ENCODE peak calls at places on chromosomes 12 and 14, in six cellular contexts. One of them, this sample, is unnamed.

GRCh38 chr14:24954697-24955037 is 95.3 kb downstream of the STXBP6 start:
- DNase-seq in PC-3: no peak
- DNase-seq in endodermal cell: no peak
- DNase-seq in ovary: no peak
- DNase-seq in B cell: no peak
- DNase-seq in fibroblast of the aortic adventitia: no peak
- DNase-seq in this sample: no peak

GRCh38 chr12:124744659-124745467 is 118.8 kb downstream of the SCARB1 start:
- DNase-seq in ovary: no peak
- DNase-seq in endodermal cell: peak; percentile 90
- DNase-seq in PC-3: peak; percentile 50
- DNase-seq in fibroblast of the aortic adventitia: no peak
- DNase-seq in B cell: no peak
- DNase-seq in this sample: peak; percentile 61

GRCh38 chr12:113727651-113728061 is 238.5 kb downstream of the RBM19 start:
- DNase-seq in B cell: no peak
- DNase-seq in ovary: no peak
- DNase-seq in fibroblast of the aortic adventitia: peak; percentile 78
- DNase-seq in endodermal cell: peak; percentile 74
- DNase-seq in PC-3: peak; percentile 99
- DNase-seq in this sample: no peak

GRCh38 chr12:52878507-52879393 is 26.1 kb downstream of the KRT8 start:
- DNase-seq in fibroblast of the aortic adventitia: no peak
- DNase-seq in PC-3: no peak
- DNase-seq in ovary: no peak
- DNase-seq in endodermal cell: no peak
- DNase-seq in B cell: no peak
- DNase-seq in this sample: no peak

GRCh38 chr12:12779529-12779928 is 5.9 kb upstream of the APOLD1 start:
- DNase-seq in ovary: no peak
- DNase-seq in PC-3: peak; percentile 90
- DNase-seq in endodermal cell: no peak
- DNase-seq in fibroblast of the aortic adventitia: peak; percentile 90
- DNase-seq in B cell: no peak
- DNase-seq in this sample: no peak

GRCh38 chr12:26678697-26679660 is 154.0 kb downstream of the ITPR2 start:
- DNase-seq in B cell: no peak
- DNase-seq in PC-3: peak; percentile 49
- DNase-seq in fibroblast of the aortic adventitia: peak; percentile 69
- DNase-seq in endodermal cell: no peak
- DNase-seq in ovary: no peak
- DNase-seq in this sample: no peak

GRCh38 chr12:5736016-5736415 is 209.0 kb downstream of the ANO2 start:
- DNase-seq in ovary: no peak
- DNase-seq in fibroblast of the aortic adventitia: no peak
- DNase-seq in endodermal cell: no peak
- DNase-seq in B cell: no peak
- DNase-seq in PC-3: no peak
- DNase-seq in this sample: no peak

GRCh38 chr12:6507102-6507998 is 13.4 kb downstream of the NCAPD2 start:
- DNase-seq in endodermal cell: peak; percentile 77
- DNase-seq in PC-3: no peak
- DNase-seq in fibroblast of the aortic adventitia: peak; percentile 47
- DNase-seq in ovary: no peak
- DNase-seq in B cell: no peak
- DNase-seq in this sample: no peak

GRCh38 chr12:15757553-15758255 is 31.5 kb downstream of the EPS8 start:
- DNase-seq in ovary: no peak
- DNase-seq in PC-3: peak; percentile 85
- DNase-seq in fibroblast of the aortic adventitia: peak; percentile 80
- DNase-seq in B cell: no peak
- DNase-seq in endodermal cell: peak; percentile 73
- DNase-seq in this sample: no peak

GRCh38 chr14:96121660-96122395 is 82.7 kb downstream of the C14orf132 start:
- DNase-seq in B cell: no peak
- DNase-seq in endodermal cell: no peak
- DNase-seq in fibroblast of the aortic adventitia: no peak
- DNase-seq in PC-3: no peak
- DNase-seq in ovary: no peak
- DNase-seq in this sample: no peak

GRCh38 chr14:68139466-68140110 is 320.0 kb downstream of the RAD51B start:
- DNase-seq in B cell: no peak
- DNase-seq in fibroblast of the aortic adventitia: no peak
- DNase-seq in ovary: no peak
- DNase-seq in PC-3: peak; percentile 51
- DNase-seq in endodermal cell: no peak
- DNase-seq in this sample: no peak

GRCh38 chr12:116879509-116880212 is 1.6 kb downstream of the HRK start:
- DNase-seq in endodermal cell: peak; percentile 76
- DNase-seq in ovary: no peak
- DNase-seq in B cell: no peak
- DNase-seq in PC-3: no peak
- DNase-seq in fibroblast of the aortic adventitia: no peak
- DNase-seq in this sample: no peak

GRCh38 chr14:90970167-90970600 is 90.3 kb downstream of the RPS6KA5 start:
- DNase-seq in PC-3: peak; percentile 12
- DNase-seq in B cell: no peak
- DNase-seq in endodermal cell: no peak
- DNase-seq in ovary: no peak
- DNase-seq in fibroblast of the aortic adventitia: peak; percentile 79
- DNase-seq in this sample: no peak

GRCh38 chr14:78746086-78746595 is 576.0 kb downstream of the NRXN3 start:
- DNase-seq in endodermal cell: no peak
- DNase-seq in PC-3: no peak
- DNase-seq in ovary: no peak
- DNase-seq in fibroblast of the aortic adventitia: no peak
- DNase-seq in B cell: no peak
- DNase-seq in this sample: no peak

GRCh38 chr14:21308479-21309237 is 28.8 kb downstream of the RPGRIP1 start:
- DNase-seq in ovary: no peak
- DNase-seq in B cell: peak; percentile 87
- DNase-seq in fibroblast of the aortic adventitia: peak; percentile 28
- DNase-seq in endodermal cell: peak; percentile 97
- DNase-seq in PC-3: peak; percentile 81
- DNase-seq in this sample: peak; percentile 66

GRCh38 chr14:61505815-61506809 is 184.7 kb downstream of the PRKCH start:
- DNase-seq in PC-3: no peak
- DNase-seq in fibroblast of the aortic adventitia: peak; percentile 67
- DNase-seq in B cell: no peak
- DNase-seq in ovary: no peak
- DNase-seq in endodermal cell: no peak
- DNase-seq in this sample: no peak

GRCh38 chr12:43338848-43339526 is 213.0 kb downstream of the ADAMTS20 start:
- DNase-seq in endodermal cell: peak; percentile 82
- DNase-seq in B cell: no peak
- DNase-seq in fibroblast of the aortic adventitia: peak; percentile 78
- DNase-seq in ovary: no peak
- DNase-seq in PC-3: peak; percentile 70
- DNase-seq in this sample: peak; percentile 13

DNA sequence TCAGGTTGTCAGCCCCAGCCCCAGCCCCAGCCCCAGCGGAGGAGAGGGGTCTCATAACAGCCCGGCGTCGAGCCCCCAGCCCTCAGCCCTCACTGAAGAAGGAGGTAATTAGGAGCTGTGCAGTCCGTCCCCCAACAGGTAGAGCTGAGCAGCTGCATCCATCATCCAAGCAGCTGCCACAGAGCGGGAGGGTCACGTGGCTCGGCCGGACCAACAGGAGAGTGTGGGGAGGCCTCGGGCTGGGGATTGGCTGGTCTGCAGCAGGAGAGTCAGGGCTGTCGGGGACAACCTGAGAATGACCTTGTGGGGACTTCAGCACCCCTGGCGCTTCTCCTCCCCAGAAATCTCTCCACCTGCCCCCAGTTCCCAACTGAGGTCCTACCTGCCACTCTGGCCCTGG is 29.6 kb downstream of the SMUG1 start:
- DNase-seq in PC-3: no peak
- DNase-seq in B cell: no peak
- DNase-seq in fibroblast of the aortic adventitia: no peak
- DNase-seq in endodermal cell: peak; percentile 98
- DNase-seq in ovary: no peak
- DNase-seq in this sample: peak; percentile 75
- TF ChIP-seq CTCF in PC-3: no peak
- TF ChIP-seq CTCF in B cell: no peak
- TF ChIP-seq CTCF in fibroblast of the aortic adventitia: no peak
- TF ChIP-seq CTCF in endodermal cell: peak; percentile 59
- TF ChIP-seq CTCF in ovary: no peak
- TF ChIP-seq CTCF in this sample: no peak

DNA sequence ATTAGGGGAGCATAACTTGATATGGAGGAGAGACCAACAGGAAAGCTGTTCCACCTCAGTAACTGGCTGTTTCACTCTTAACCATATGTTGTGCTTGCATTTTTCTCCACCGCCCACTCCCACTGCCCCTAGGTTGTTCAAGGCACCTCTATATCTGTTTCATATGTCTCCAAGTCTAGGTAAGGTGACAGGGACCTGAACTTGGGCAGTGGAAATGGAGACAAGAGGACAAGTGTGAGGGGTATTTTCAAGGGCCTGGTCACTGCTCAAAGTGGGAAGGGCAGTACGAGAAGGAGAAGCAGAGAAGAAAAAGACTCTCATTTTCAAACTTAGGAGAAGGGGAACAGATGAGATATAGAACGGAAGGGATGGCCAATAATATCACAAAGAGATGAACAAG is 3.1 kb downstream of the SLC38A1 start:
- DNase-seq in ovary: no peak
- DNase-seq in B cell: no peak
- DNase-seq in PC-3: no peak
- DNase-seq in fibroblast of the aortic adventitia: no peak
- DNase-seq in endodermal cell: no peak
- DNase-seq in this sample: peak; percentile 31
- TF ChIP-seq CTCF in ovary: no peak
- TF ChIP-seq CTCF in B cell: no peak
- TF ChIP-seq CTCF in PC-3: no peak
- TF ChIP-seq CTCF in fibroblast of the aortic adventitia: no peak
- TF ChIP-seq CTCF in endodermal cell: no peak
- TF ChIP-seq CTCF in this sample: no peak

DNA sequence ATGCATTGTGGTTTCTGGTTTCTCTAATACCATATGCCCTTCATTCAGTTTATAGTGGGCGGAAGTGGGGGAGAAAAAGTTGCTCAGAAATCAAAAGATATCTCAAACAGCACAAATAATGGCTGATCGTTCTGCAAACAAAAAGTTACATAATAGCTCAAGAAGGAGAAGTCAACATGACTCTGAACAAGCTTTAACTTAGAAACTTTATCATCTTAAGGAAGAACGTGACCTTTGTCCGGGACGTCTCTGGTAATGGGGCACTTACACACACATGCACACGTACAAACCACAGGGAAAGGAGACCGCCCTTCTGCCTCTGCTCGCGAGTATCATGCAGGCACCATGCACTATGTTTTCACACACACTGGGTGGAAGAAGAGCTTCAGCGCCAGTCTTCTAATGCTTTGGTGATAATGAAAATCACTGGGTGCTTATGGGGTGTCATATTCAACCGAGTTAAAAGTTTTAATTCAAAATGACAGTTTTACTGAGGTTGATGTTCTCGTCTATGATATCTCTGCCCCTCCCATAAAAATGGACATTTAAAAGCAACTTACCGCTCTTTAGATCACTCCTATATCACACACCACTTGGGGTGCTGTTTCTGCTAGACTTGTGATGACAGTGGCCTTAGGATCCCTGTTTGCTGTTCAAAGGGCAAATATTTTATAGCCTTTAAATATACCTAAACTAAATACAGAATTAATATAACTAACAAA is 4.7 kb downstream of the FOS start:
- DNase-seq in endodermal cell: no peak
- DNase-seq in fibroblast of the aortic adventitia: peak; percentile 74
- DNase-seq in B cell: no peak
- DNase-seq in ovary: no peak
- DNase-seq in PC-3: no peak
- DNase-seq in this sample: no peak
- TF ChIP-seq CTCF in endodermal cell: peak; percentile 38
- TF ChIP-seq CTCF in fibroblast of the aortic adventitia: peak; percentile 20
- TF ChIP-seq CTCF in B cell: no peak
- TF ChIP-seq CTCF in ovary: no peak
- TF ChIP-seq CTCF in PC-3: peak; percentile 45
- TF ChIP-seq CTCF in this sample: no peak

DNA sequence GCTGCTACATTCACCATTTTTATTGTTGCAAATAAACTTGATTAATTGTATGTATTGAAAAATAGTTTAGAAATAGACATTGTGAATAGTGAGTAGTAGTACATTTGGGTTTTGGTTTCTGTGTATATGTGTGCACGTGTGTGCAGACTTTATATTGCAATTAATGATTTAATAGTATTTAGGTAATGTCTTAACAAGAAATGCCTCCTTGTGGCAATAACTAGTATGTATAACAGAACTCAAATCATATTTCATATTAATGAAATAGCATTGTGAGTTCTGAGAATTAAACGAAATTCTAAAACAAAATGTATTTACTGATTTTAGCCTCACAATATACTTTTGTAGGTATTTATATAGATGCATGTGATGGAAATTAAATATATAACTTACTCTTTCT is 100.1 kb downstream of the SCAF11 start:
- DNase-seq in ovary: no peak
- DNase-seq in PC-3: no peak
- DNase-seq in B cell: no peak
- DNase-seq in endodermal cell: no peak
- DNase-seq in fibroblast of the aortic adventitia: no peak
- DNase-seq in this sample: no peak
- TF ChIP-seq CTCF in ovary: no peak
- TF ChIP-seq CTCF in PC-3: peak; percentile 43
- TF ChIP-seq CTCF in B cell: no peak
- TF ChIP-seq CTCF in endodermal cell: no peak
- TF ChIP-seq CTCF in fibroblast of the aortic adventitia: no peak
- TF ChIP-seq CTCF in this sample: no peak

DNA sequence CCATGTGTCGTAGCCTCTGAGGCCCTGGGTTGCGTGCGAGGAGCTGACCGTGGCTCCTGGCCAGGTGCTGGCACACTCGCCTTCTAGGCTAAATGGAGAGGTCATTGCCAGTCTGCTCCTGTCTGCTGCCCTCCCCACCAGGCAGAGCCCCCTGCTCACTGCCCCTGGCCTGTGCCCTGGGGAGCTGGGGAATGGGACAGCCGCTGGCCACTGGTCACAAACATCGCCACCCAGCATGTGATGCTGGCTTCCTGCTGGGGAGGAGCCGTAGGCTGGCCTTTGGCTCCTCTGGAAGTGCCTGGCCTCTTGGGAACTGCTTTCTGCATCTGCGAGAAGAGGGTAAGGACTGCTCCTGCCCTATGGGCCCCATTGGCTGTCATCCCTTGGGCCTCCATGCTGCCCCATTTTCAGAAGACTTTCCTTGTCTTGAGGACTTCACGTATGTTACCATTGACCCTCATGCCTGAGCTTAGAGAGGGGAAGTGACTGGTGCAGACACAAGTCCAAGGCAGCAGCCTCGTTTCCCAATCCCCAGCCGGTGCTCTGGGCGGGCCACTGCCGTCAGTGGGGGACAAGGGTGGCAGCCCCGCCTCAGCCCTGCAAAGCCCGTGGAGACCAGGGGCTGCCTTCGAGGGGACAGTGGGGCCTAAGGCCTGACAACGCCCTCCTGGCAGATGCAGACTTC is 2.0 kb upstream of the TNFAIP2 start:
- DNase-seq in B cell: no peak
- DNase-seq in fibroblast of the aortic adventitia: no peak
- DNase-seq in PC-3: no peak
- DNase-seq in ovary: peak; percentile 47
- DNase-seq in endodermal cell: peak; percentile 79
- DNase-seq in this sample: no peak
- TF ChIP-seq CTCF in B cell: no peak
- TF ChIP-seq CTCF in fibroblast of the aortic adventitia: no peak
- TF ChIP-seq CTCF in PC-3: no peak
- TF ChIP-seq CTCF in ovary: no peak
- TF ChIP-seq CTCF in endodermal cell: no peak
- TF ChIP-seq CTCF in this sample: no peak